ENCODE peak calls at places on chromosomes 11 and 22, in ten cellular contexts. J is RWPE2, O is AG04450, L is lower lobe of right lung, W is psoas muscle, X is left ventricle myocardium inferior, G is dorsolateral prefrontal cortex, P is adrenal gland, C is body of pancreas, Z is fibroblast of lung. Q is an unnamed sample.

GRCh38 chr11:78921517-78921916 is 346.9 kb upstream of the NARS2 start:
- DNase-seq in J (no peak), O (no peak), L (no peak), W (no peak), X (no peak), G (no peak), P (no peak), C (no peak), Z (no peak), Q (no peak)

GRCh38 chr22:32226236-32227119 is 21.6 kb upstream of the RFPL2 start:
- DNase-seq in J (no peak), O (no peak), L (no peak), W (no peak), X (no peak), G (no peak), P (no peak), C (no peak), Z (no peak), Q (no peak)

GRCh38 chr22:24977370-24978230 is 25.1 kb downstream of the KIAA1671 start:
- DNase-seq in J (peak), O (no peak), L (peak), W (peak), X (peak), G (no peak), P (peak), C (no peak), Z (peak), Q (peak)

GRCh38 chr22:26471522-26471921 is 12.1 kb downstream of the HPS4 start:
- DNase-seq in J (peak), O (peak), L (no peak), W (peak), X (no peak), G (no peak), P (peak), C (no peak), Z (peak), Q (no peak)

GRCh38 chr11:65043881-65044501 is 3.0 kb downstream of the SAC3D1 start:
- DNase-seq in J (no peak), O (no peak), L (peak), W (peak), X (peak), G (peak), P (peak), C (no peak), Z (peak), Q (no peak)

GRCh38 chr11:118622376-118623290 is 15.2 kb downstream of the PHLDB1 start:
- DNase-seq in J (peak), O (no peak), L (peak), W (peak), X (peak), G (peak), P (peak), C (no peak), Z (peak), Q (peak)

GRCh38 chr22:39707816-39708215 is 137.3 kb downstream of the CACNA1I start:
- DNase-seq in J (no peak), O (no peak), L (no peak), W (no peak), X (no peak), G (no peak), P (no peak), C (no peak), Z (no peak), Q (no peak)

GRCh38 chr11:22703561-22703960 is 37.1 kb downstream of the GAS2 start:
- DNase-seq in J (no peak), O (peak), L (no peak), W (no peak), X (no peak), G (no peak), P (no peak), C (no peak), Z (no peak), Q (no peak)

GRCh38 chr11:58926695-58927094 is 12.6 kb upstream of the GLYATL1 start:
- DNase-seq in J (no peak), O (peak), L (no peak), W (no peak), X (no peak), G (no peak), P (no peak), C (no peak), Z (peak), Q (no peak)

GRCh38 chr11:118791961-118792578 is 1.1 kb upstream of the DDX6 start:
- DNase-seq in J (peak), O (no peak), L (peak), W (peak), X (no peak), G (peak), P (no peak), C (peak), Z (no peak), Q (peak)

GRCh38 chr11:60870276-60870675 is 2.9 kb downstream of the ZP1 start:
- DNase-seq in J (no peak), O (no peak), L (peak), W (no peak), X (no peak), G (peak), P (peak), C (no peak), Z (no peak), Q (peak)

GRCh38 chr11:45805305-45806071 is 539 bp downstream of the SLC35C1 start:
- DNase-seq in J (no peak), O (no peak), L (peak), W (peak), X (peak), G (no peak), P (peak), C (peak), Z (peak), Q (peak)

GRCh38 chr11:12377106-12377823 is at the start of gene PARVA:
- DNase-seq in J (no peak), O (peak), L (peak), W (peak), X (peak), G (peak), P (peak), C (peak), Z (peak), Q (peak)

GRCh38 chr22:24101966-24102365 is 79.3 kb upstream of the SUSD2 start:
- DNase-seq in J (peak), O (no peak), L (peak), W (no peak), X (no peak), G (peak), P (no peak), C (no peak), Z (no peak), Q (no peak)

GRCh38 chr22:36435516-36436415 is 45.7 kb downstream of the TXN2 start:
- DNase-seq in J (no peak), O (no peak), L (peak), W (no peak), X (no peak), G (no peak), P (no peak), C (peak), Z (no peak), Q (no peak)

GRCh38 chr22:20420157-20420842 is 17.3 kb downstream of the SCARF2 start:
- DNase-seq in J (peak), O (no peak), L (peak), W (no peak), X (no peak), G (no peak), P (no peak), C (no peak), Z (no peak), Q (no peak)

GRCh38 chr22:20421507-20421874 is 16.1 kb downstream of the SCARF2 start:
- DNase-seq in J (peak), O (no peak), L (peak), W (no peak), X (no peak), G (no peak), P (no peak), C (no peak), Z (no peak), Q (no peak)

GRCh38 chr22:20419664-20419951 is 18.0 kb downstream of the SCARF2 start:
- DNase-seq in J (peak), O (no peak), L (no peak), W (no peak), X (no peak), G (no peak), P (no peak), C (no peak), Z (no peak), Q (no peak)

GRCh38 chr22:20414450-20414849 is 20.5 kb downstream of the ZNF74 start:
- DNase-seq in J (no peak), O (no peak), L (no peak), W (no peak), X (no peak), G (no peak), P (no peak), C (no peak), Z (no peak), Q (no peak)

GRCh38 chr22:20418211-20418788 is 19.3 kb downstream of the SCARF2 start:
- DNase-seq in J (peak), O (peak), L (peak), W (peak), X (peak), G (peak), P (peak), C (peak), Z (peak), Q (peak)
- H3K27ac ChIP-seq in J (no peak), O (peak), L (peak), W (no peak), X (peak), G (peak), P (no peak), C (peak), Z (peak), Q (peak)

DNA sequence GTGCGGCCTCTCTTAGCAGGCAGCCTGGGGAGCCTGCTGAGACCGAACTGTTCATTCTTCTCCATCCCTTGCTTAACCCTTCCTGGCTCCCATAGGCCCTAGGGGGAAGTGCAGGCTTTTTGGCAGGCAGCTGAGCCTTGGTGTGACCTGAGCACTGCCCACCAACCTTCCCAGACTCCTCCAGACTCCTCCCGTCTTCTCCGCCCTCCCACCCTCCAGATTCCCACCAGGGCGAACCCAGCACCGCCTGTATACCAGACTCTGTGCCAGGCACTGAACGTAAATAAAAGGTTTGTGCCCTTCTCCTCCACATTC is 7.9 kb downstream of the RELT start:
- DNase-seq in J (no peak), O (no peak), L (no peak), W (no peak), X (no peak), G (no peak), P (no peak), C (no peak), Z (no peak), Q (no peak)
- H3K4me3 ChIP-seq in J (no peak), O (no peak), L (no peak), W (no peak), X (no peak), G (no peak), P (no peak), C (no peak), Z (no peak), Q (no peak)

DNA sequence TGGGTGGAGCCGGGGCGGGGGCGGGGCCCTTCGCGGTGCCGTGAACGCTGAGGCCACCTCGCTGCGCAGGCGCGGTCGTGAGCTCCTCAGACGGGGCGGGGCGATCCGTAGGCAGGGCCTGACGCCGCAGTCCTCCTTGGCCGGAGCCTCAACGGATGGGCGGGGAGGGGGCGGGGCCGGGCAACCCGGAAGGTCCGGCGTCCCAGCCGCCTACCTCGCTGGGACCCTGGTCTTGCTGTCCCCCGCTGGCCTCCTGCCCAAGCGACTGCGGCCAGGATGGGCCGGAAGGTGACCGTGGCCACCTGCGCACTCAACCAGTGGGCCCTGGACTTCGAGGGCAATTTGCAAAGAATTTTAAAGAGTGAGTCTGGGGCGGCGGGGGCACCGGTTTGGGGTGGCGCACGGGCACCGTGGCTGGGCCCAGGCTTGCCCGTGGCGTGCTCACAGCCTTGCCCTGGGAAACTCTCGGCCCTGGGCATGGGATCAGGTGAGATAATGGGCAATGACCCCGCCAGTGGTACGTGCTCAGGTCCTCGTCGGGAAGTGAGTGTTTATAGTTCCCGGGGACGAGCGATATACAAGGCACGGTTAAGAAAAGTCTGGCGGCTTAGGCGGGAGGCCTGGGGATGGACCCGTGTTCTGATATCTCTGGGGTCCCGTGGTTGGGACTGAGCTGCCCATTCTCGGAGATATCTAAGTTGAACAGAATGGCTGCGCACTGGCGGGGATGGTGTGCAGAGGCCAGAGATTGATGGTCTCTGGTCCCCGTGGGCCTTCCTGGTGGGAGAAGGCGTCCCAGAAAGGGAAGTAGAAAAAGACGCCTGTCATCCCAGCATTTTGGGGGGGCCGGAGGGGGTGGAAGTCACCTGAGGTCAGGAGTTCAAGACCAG is at the start of gene NADSYN1:
- DNase-seq in J (peak), O (peak), L (peak), W (peak), X (peak), G (peak), P (peak), C (peak), Z (peak), Q (peak)
- TF ChIP-seq CTCF in J (no peak), O (no peak), L (no peak), W (no peak), X (no peak), G (no peak), P (no peak), C (no peak), Z (no peak), Q (no peak)

GRCh38 chr11:120108154-120108784 is 29.6 kb downstream of the TRIM29 start:
- DNase-seq in J (no peak), O (peak), L (peak), W (peak), X (peak), G (peak), P (peak), C (peak), Z (peak), Q (peak)
- H3K27ac ChIP-seq in J (no peak), O (no peak), L (no peak), W (no peak), X (no peak), G (peak), P (no peak), C (no peak), Z (no peak), Q (no peak)

DNA sequence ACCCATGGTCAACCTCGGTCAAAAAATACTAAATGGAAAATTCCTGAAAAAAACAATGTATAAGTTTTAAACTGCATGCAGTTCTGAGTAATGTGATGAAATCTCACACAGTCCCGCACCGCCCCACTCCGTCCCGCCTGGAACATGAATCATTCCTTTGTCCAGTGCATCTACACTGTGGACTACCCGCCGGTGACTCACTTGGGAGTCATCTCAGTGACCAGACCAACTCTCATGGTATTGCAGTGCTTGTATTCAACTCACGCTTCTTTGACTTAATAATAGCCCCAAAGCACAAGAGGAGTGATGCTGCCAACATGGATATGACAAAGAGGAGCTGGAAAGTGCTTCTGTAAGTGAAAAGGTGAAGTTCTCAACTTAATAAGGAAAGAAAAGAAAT is 48.8 kb downstream of the ARHGAP32 start:
- DNase-seq in J (peak), O (peak), L (peak), W (peak), X (peak), G (no peak), P (peak), C (peak), Z (peak), Q (peak)
- H3K4me3 ChIP-seq in J (no peak), O (peak), L (no peak), W (no peak), X (no peak), G (no peak), P (no peak), C (no peak), Z (no peak), Q (no peak)

Q was measured in testis.